ENCODE peak calls at places on chromosome 22, in six cellular contexts. U is suprapubic skin, X is GM12891, K is heart left ventricle, A is HCT116, F is GM12892. M is an unnamed sample.

GRCh38 chr22:29032584-29032983 is 29.0 kb downstream of the C22orf31 start:
- DNase-seq in U (no peak), X (no peak), K (no peak), A (no peak), F (no peak), M (no peak)

GRCh38 chr22:22380098-22381030 is 128.2 kb downstream of the ZNF280B start:
- DNase-seq in U (no peak), X (peak), K (no peak), A (no peak), F (peak), M (no peak)

GRCh38 chr22:47337161-47337621 is 574.7 kb downstream of the TBC1D22A start:
- DNase-seq in U (no peak), X (no peak), K (no peak), A (peak), F (no peak), M (peak)

GRCh38 chr22:46641829-46642266 is 21.7 kb downstream of the GRAMD4 start:
- DNase-seq in U (no peak), X (no peak), K (no peak), A (no peak), F (no peak), M (no peak)

GRCh38 chr22:46041642-46042041 is 64.7 kb upstream of the WNT7B start:
- DNase-seq in U (peak), X (no peak), K (no peak), A (no peak), F (no peak), M (no peak)

GRCh38 chr22:20750461-20751184 is 23.3 kb upstream of the SERPIND1 start:
- DNase-seq in U (no peak), X (peak), K (peak), A (no peak), F (peak), M (peak)

GRCh38 chr22:21000987-21001600 is 824 bp downstream of the THAP7 start:
- DNase-seq in U (no peak), X (no peak), K (no peak), A (no peak), F (no peak), M (no peak)

GRCh38 chr22:46501701-46502100 is 35.7 kb downstream of the CELSR1 start:
- DNase-seq in U (no peak), X (no peak), K (no peak), A (no peak), F (no peak), M (no peak)

GRCh38 chr22:40857309-40857851 is 432 bp downstream of the XPNPEP3 start:
- DNase-seq in U (no peak), X (no peak), K (no peak), A (no peak), F (no peak), M (no peak)

GRCh38 chr22:41538583-41538982 is 5.7 kb downstream of the POLR3H start:
- DNase-seq in U (no peak), X (no peak), K (no peak), A (no peak), F (no peak), M (no peak)

GRCh38 chr22:23384899-23385298 is 195.2 kb downstream of the IGLL1 start:
- DNase-seq in U (no peak), X (no peak), K (no peak), A (no peak), F (no peak), M (no peak)

GRCh38 chr22:23382796-23383195 is 197.3 kb downstream of the IGLL1 start:
- DNase-seq in U (peak), X (no peak), K (no peak), A (no peak), F (no peak), M (peak)

GRCh38 chr22:23383491-23384450 is 196.3 kb downstream of the IGLL1 start:
- DNase-seq in U (no peak), X (no peak), K (no peak), A (no peak), F (no peak), M (peak)

GRCh38 chr22:23385301-23386244 is 194.5 kb downstream of the IGLL1 start:
- DNase-seq in U (no peak), X (peak), K (peak), A (peak), F (peak), M (peak)

DNA sequence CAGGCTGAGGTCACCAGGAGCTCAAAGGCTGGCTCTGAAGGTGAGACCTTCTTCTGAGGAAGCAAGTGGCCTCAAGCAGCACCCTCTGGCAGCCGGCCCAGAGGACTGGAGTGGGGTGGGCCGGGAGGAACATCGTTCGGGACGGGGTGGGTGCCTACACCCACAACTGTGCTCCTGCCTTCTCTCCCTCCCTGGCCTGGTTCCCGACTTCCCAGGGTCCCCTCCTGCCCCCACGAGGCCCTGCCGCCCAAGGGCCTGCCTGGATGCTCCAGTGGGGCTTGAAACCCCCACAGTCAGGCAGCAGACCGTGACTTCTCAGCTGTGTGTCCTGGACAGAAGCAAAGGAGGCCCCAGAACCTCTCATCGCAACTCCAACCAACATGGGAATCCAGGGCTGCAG is 195.6 kb downstream of the IGLL1 start:
- DNase-seq in U (no peak), X (no peak), K (no peak), A (no peak), F (no peak), M (no peak)
- TF ChIP-seq POLR2A in U (no peak), X (no peak), K (no peak), A (no peak), F (no peak), M (no peak)

GRCh38 chr22:35625763-35626162 is 8.6 kb upstream of the MB start:
- DNase-seq in U (no peak), X (no peak), K (no peak), A (no peak), F (no peak), M (no peak)

GRCh38 chr22:35624547-35624946 is 7.4 kb upstream of the MB start:
- DNase-seq in U (no peak), X (no peak), K (no peak), A (no peak), F (no peak), M (no peak)

GRCh38 chr22:35629406-35630234 is 12.5 kb upstream of the MB start:
- DNase-seq in U (peak), X (peak), K (peak), A (peak), F (no peak), M (peak)

GRCh38 chr22:35628732-35629131 is 11.6 kb upstream of the MB start:
- DNase-seq in U (no peak), X (no peak), K (no peak), A (no peak), F (no peak), M (no peak)

GRCh38 chr22:35627267-35628041 is 10.3 kb upstream of the MB start:
- DNase-seq in U (peak), X (peak), K (peak), A (peak), F (no peak), M (peak)
- TF ChIP-seq POLR2A in U (peak), X (no peak), K (peak), A (peak), F (no peak), M (no peak)

GRCh38 chr22:42700901-42701300 is 19.8 kb downstream of the A4GALT start:
- DNase-seq in U (no peak), X (no peak), K (no peak), A (no peak), F (peak), M (no peak)

GRCh38 chr22:42704896-42705295 is 15.8 kb downstream of the A4GALT start:
- DNase-seq in U (no peak), X (no peak), K (no peak), A (no peak), F (no peak), M (no peak)

GRCh38 chr22:42700355-42700754 is 20.3 kb downstream of the A4GALT start:
- DNase-seq in U (no peak), X (no peak), K (no peak), A (no peak), F (no peak), M (no peak)

GRCh38 chr22:42701694-42702093 is 19.0 kb downstream of the A4GALT start:
- DNase-seq in U (no peak), X (no peak), K (no peak), A (no peak), F (no peak), M (no peak)

GRCh38 chr22:42702675-42703074 is 18.0 kb downstream of the A4GALT start:
- DNase-seq in U (no peak), X (no peak), K (no peak), A (no peak), F (no peak), M (no peak)
- TF ChIP-seq POLR2A in U (no peak), X (no peak), K (no peak), A (no peak), F (no peak), M (no peak)

GRCh38 chr22:39504071-39504470 is 2.0 kb downstream of the MIEF1 start:
- DNase-seq in U (no peak), X (no peak), K (no peak), A (no peak), F (no peak), M (no peak)

GRCh38 chr22:39503590-39503989 is 1.5 kb downstream of the MIEF1 start:
- DNase-seq in U (no peak), X (no peak), K (no peak), A (no peak), F (no peak), M (no peak)

GRCh38 chr22:39502789-39503464 is 837 bp downstream of the MIEF1 start:
- DNase-seq in U (no peak), X (no peak), K (no peak), A (no peak), F (no peak), M (no peak)

GRCh38 chr22:39501644-39502108 is 414 bp upstream of the MIEF1 start:
- DNase-seq in U (no peak), X (no peak), K (no peak), A (no peak), F (no peak), M (no peak)

GRCh38 chr22:39502109-39502788 is at the start of gene MIEF1:
- DNase-seq in U (peak), X (peak), K (peak), A (peak), F (peak), M (peak)
- TF ChIP-seq POLR2A in U (peak), X (peak), K (peak), A (peak), F (peak), M (no peak)

DNA sequence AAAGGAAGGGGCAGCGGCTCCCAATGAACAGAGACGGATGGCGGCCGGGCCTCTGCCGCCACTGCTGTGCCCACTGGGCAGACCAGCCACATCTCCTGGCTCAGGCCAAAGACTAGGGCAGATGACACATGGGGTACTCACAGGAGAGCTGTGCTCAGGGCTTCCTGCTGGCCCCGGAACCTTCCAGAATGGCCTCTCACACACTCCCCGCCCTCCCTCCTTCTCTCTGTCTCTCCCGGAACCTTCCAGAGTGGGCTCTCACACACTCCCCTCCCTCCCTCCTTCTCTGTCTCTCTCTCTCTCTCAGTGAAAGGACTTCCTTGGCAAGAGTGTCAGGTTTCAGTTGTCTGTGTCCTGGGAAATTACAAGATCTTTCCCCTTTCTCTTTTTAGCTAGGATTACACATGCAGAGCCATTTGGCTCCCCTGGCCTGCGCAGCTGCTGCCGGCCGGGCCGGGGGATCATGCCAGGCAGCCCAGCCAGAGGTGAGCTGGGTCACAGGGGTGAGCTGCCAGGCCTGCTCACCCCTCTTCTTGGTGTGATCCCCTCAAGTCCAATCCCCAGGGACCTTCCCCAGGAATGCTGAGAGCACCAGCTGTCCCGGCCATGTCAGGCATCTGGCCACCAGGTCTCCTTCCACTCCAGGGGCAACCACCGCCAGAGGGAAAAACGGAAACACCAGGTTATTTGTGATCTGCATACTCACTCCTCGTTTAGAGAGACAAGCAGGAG is 45.3 kb upstream of the ADA2 start:
- DNase-seq in U (no peak), X (no peak), K (no peak), A (no peak), F (no peak), M (no peak)
- TF ChIP-seq POLR2A in U (no peak), X (no peak), K (no peak), A (no peak), F (no peak), M (no peak)

DNA sequence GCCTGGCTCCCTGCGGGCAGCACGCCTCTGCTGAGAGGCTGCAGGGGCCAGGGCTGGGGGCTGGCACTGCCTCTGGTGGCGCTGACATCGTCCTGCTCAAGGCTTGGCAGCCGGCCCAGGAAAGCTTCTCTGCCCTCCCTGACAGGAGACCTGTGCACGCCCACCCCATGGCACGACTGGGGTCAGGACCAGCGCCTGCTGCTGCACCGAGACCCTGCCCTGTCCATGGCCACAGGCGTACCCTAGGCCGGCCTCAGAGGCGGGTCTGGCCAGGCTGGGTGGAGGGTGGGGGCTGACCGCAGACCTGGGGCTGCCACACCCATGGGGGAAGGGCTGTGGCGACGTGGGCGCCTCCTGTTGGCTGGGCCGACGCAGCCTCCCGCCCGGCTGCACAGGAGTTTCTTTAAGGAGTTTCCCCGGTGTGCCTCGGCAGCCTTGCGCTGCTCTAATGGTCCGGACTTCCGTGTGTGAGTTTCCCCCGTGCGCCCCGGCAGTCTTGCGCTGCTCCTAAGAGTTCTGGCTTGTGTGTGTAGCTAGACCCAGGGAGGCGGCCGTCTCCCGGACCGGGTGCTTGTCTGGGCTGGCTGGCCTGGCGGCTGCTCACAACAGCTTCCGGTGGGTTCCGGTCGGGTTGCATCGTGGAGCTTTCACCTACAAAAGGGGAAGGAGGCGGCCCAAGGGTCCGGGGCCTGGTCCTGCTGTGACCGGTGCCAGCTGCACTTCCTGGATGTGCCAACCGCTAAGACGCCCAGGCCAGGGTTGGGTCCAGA is 4.7 kb downstream of the TRABD start:
- DNase-seq in U (peak), X (peak), K (peak), A (peak), F (peak), M (peak)
- TF ChIP-seq POLR2A in U (no peak), X (peak), K (no peak), A (peak), F (peak), M (no peak)

GRCh38 chr22:37641251-37641949 is 1.9 kb downstream of the SH3BP1 start:
- DNase-seq in U (no peak), X (no peak), K (no peak), A (no peak), F (no peak), M (no peak)
- TF ChIP-seq POLR2A in U (no peak), X (no peak), K (no peak), A (no peak), F (no peak), M (no peak)

DNA sequence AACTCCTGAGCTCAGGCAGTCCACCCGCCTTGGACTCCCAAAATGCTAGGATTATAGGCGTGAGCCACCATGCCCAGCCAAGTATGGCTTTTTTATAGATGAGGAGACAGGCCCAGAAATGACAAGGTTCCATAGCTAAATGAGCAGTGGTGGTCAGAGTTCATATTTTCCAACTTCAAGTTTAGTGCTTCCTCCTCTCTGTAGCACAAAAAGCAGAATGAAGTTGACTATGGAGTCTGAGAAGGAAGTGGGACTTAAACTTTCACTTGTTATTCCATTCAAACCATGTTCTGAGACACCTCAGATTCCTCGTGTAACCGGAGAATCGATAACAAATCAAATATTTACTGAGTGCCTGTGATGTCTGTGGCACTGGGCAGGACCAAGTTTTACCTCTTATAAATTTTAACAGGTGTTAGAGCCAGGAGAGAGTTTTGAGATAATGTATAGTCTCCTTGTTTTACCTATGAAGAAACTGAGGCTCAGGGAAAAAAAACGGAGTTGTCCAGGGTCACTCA is 3.0 kb downstream of the LIMK2 start:
- DNase-seq in U (no peak), X (no peak), K (no peak), A (no peak), F (no peak), M (no peak)
- TF ChIP-seq POLR2A in U (no peak), X (no peak), K (no peak), A (no peak), F (no peak), M (no peak)

GRCh38 chr22:27253541-27253940 is 548.0 kb downstream of the MN1 start:
- DNase-seq in U (peak), X (no peak), K (no peak), A (no peak), F (no peak), M (no peak)
- TF ChIP-seq POLR2A in U (no peak), X (no peak), K (no peak), A (no peak), F (no peak), M (no peak)

DNA sequence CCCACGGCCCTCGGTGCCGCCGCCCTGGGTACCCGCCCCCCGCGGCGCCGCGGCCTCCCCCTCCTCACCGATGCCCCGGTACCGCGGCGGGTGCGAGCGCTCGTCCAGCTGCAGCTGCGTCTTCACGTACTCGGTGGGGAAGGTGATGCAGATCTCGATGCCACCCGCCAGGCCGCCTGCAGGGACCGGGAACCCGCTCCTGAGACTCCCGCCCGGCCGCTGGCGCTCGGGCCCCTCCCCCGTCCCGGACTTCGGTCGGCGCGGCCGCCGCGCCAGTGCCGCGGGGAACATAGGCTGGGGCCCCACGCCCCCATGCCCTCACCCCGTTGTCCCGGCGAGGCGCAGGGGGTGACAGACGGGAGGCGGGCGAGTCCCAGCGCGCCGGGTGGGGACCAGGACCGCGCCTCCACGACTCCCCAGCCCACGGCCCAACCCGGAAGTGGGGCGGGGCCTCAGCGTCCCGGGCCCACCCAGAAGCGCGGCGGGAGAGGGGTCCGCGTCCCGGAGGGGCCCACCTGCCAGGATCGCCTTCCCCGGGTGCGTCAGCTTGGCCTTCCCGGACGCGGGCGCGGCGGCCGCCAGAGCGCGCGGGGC is 374 bp downstream of the SLC25A1 start:
- DNase-seq in U (no peak), X (peak), K (peak), A (no peak), F (peak), M (no peak)
- TF ChIP-seq POLR2A in U (no peak), X (no peak), K (no peak), A (no peak), F (peak), M (no peak)